ENCODE peak calls at places on chromosomes 1 and 21, in ten cellular contexts. Y, E, Z, V, N, X, R, C, U and L are unnamed samples.

GRCh38 chr1:39754906-39755504 is 16.1 kb downstream of the OXCT2 start:
- DNase-seq in Y (no peak), E (no peak), N (no peak), C (no peak), R (no peak), V (no peak), X (no peak), U (no peak), Z (no peak), L (no peak)

GRCh38 chr1:206834711-206835110 is 30.7 kb upstream of the IL20 start:
- DNase-seq in Z (peak; percentile 62), R (no peak), C (no peak), U (no peak), N (no peak), E (no peak), Y (no peak), V (no peak), X (no peak), L (no peak)

GRCh38 chr1:94209425-94209824 is 28.0 kb downstream of the ARHGAP29 start:
- DNase-seq in E (no peak), Z (no peak), V (no peak), Y (no peak), R (no peak), X (no peak), N (no peak), C (peak; percentile 20), U (no peak), L (no peak)

GRCh38 chr1:90106271-90106670 is 111.4 kb downstream of the ZNF326 start:
- DNase-seq in U (no peak), R (no peak), X (no peak), E (no peak), N (no peak), V (no peak), Y (no peak), Z (no peak), C (no peak), L (no peak)

GRCh38 chr21:44255519-44255981 is 6.1 kb downstream of the DNMT3L start:
- DNase-seq in U (peak; percentile 8), C (no peak), Z (peak; percentile 41), X (no peak), E (no peak), V (no peak), N (peak; percentile 50), R (no peak), Y (no peak), L (no peak)

GRCh38 chr1:220386494-220387195 is 114.4 kb upstream of the RAB3GAP2 start:
- DNase-seq in Y (no peak), U (no peak), Z (no peak), E (no peak), X (no peak), N (no peak), R (no peak), C (no peak), V (no peak), L (no peak)

GRCh38 chr1:154998201-154998780 is 4.3 kb upstream of the ZBTB7B start:
- DNase-seq in V (no peak), U (no peak), E (no peak), Y (no peak), C (no peak), N (no peak), Z (no peak), R (no peak), X (no peak), L (peak; percentile 39)

GRCh38 chr1:84352298-84353106 is 45.8 kb upstream of the DNASE2B start:
- DNase-seq in Y (no peak), U (no peak), Z (no peak), X (no peak), V (no peak), N (no peak), E (no peak), R (no peak), C (no peak), L (no peak)

GRCh38 chr1:147470079-147470478 is 71.2 kb upstream of the BCL9 start:
- DNase-seq in U (no peak), R (no peak), Y (no peak), X (no peak), Z (no peak), V (no peak), C (no peak), N (no peak), E (no peak), L (no peak)

GRCh38 chr1:225462714-225463574 is 35.1 kb upstream of the LBR start:
- DNase-seq in E (no peak), Y (no peak), N (no peak), R (no peak), X (no peak), V (peak; percentile 87), C (no peak), U (no peak), Z (no peak), L (no peak)

GRCh38 chr21:36211660-36212512 is 55.3 kb downstream of the DOP1B start:
- DNase-seq in Z (peak; percentile 92), X (no peak), V (no peak), E (no peak), R (no peak), U (no peak), Y (no peak), N (peak; percentile 61), C (peak; percentile 72), L (no peak)

GRCh38 chr1:22814176-22815042 is 103.8 kb downstream of the EPHB2 start:
- DNase-seq in R (no peak), U (no peak), E (no peak), C (peak; percentile 37), V (no peak), Z (no peak), X (peak; percentile 74), Y (no peak), N (no peak), L (no peak)

GRCh38 chr1:201127755-201128455 is 921 bp upstream of the ASCL5 start:
- DNase-seq in U (no peak), Y (no peak), E (no peak), Z (no peak), N (peak; percentile 63), X (no peak), V (no peak), R (no peak), C (no peak), L (no peak)

GRCh38 chr1:93715529-93716126 is 34.0 kb upstream of the BCAR3 start:
- DNase-seq in U (no peak), E (no peak), X (no peak), C (no peak), N (peak; percentile 77), Z (peak; percentile 76), Y (no peak), R (no peak), V (no peak), L (no peak)

GRCh38 chr1:53348491-53349368 is 20.9 kb upstream of the LRP8 start:
- DNase-seq in V (peak; percentile 70), Y (no peak), X (no peak), R (no peak), N (no peak), U (peak; percentile 7), Z (no peak), C (no peak), E (no peak), L (peak; percentile 41)

GRCh38 chr1:220775238-220775853 is 11.4 kb upstream of the MTARC1 start:
- DNase-seq in X (peak; percentile 11), V (no peak), Y (no peak), Z (peak; percentile 16), C (no peak), U (no peak), N (no peak), E (peak; percentile 67), R (no peak), L (peak; percentile 57)

GRCh38 chr1:215958836-215959235 is 391.7 kb downstream of the KCTD3 start:
- DNase-seq in U (no peak), Z (no peak), X (no peak), R (no peak), N (peak; percentile 4), V (no peak), C (no peak), E (no peak), Y (no peak), L (no peak)

GRCh38 chr1:119771016-119771415 is 2.3 kb upstream of the HMGCS2 start:
- DNase-seq in U (no peak), E (peak; percentile 25), X (no peak), V (no peak), C (no peak), N (no peak), Y (no peak), Z (no peak), R (no peak), L (peak; percentile 54)

GRCh38 chr1:36008546-36009197 is 75.2 kb upstream of the TEKT2 start:
- DNase-seq in E (no peak), Y (no peak), V (no peak), N (peak; percentile 75), R (no peak), X (no peak), C (peak; percentile 15), Z (peak; percentile 69), U (no peak), L (no peak)

GRCh38 chr1:240946926-240947325 is 335.0 kb upstream of the GREM2 start:
- DNase-seq in E (peak; percentile 47), V (peak; percentile 31), Y (no peak), X (no peak), U (no peak), R (no peak), Z (peak; percentile 42), C (no peak), N (peak; percentile 53), L (no peak)

GRCh38 chr1:203207751-203208150 is 21.2 kb upstream of the CHI3L1 start:
- DNase-seq in N (no peak), Y (no peak), C (no peak), R (no peak), U (no peak), Z (no peak), E (no peak), X (no peak), V (no peak), L (no peak)

GRCh38 chr21:45109831-45110492 is 35.6 kb downstream of the ADARB1 start:
- DNase-seq in E (no peak), N (peak; percentile 56), U (no peak), Y (no peak), X (peak; percentile 39), R (peak; percentile 36), V (no peak), C (no peak), Z (peak; percentile 30), L (no peak)

GRCh38 chr1:1359316-1359667 is 937 bp upstream of the MXRA8 start:
- DNase-seq in N (peak; percentile 84), Y (no peak), X (no peak), R (no peak), V (no peak), C (no peak), E (no peak), U (peak; percentile 8), Z (no peak), L (no peak)

GRCh38 chr21:42760977-42761751 is 107.7 kb downstream of the PDE9A start:
- DNase-seq in R (no peak), E (no peak), U (no peak), Z (peak; percentile 2), Y (no peak), N (no peak), C (no peak), V (peak; percentile 28), X (no peak), L (no peak)

GRCh38 chr1:60279798-60280197 is 206.2 kb upstream of the C1orf87 start:
- DNase-seq in V (no peak), E (no peak), Z (no peak), X (no peak), R (no peak), C (no peak), Y (no peak), N (no peak), U (no peak), L (no peak)

GRCh38 chr1:37793773-37794371 is at the start of gene MANEAL:
- DNase-seq in X (no peak), Y (no peak), E (peak; percentile 47), N (peak; percentile 59), R (peak; percentile 42), C (no peak), U (peak; percentile 43), Z (no peak), V (peak; percentile 82), L (peak; percentile 68)

GRCh38 chr1:119006406-119007279 is 18.5 kb upstream of the TBX15 start:
- DNase-seq in V (no peak), E (no peak), N (no peak), U (no peak), R (no peak), Z (no peak), C (no peak), X (no peak), Y (no peak), L (peak; percentile 47)

GRCh38 chr1:96145486-96145885 is 576.1 kb upstream of the PTBP2 start:
- DNase-seq in N (peak; percentile 2), U (no peak), C (no peak), Y (no peak), V (no peak), X (no peak), R (no peak), E (no peak), Z (no peak), L (no peak)